ENCODE peak calls at places on chromosomes 6 and 20, in eight cellular contexts. A, S, G, T, L, I, P and D are unnamed samples.

GRCh38 chr6:12243169-12243568 is 47.0 kb upstream of the EDN1 start:
- DNase-seq in S (no peak), G (no peak), L (no peak), T (no peak), P (no peak), I (no peak), A (no peak), D (no peak)

GRCh38 chr20:39960522-39961420 is 728.3 kb downstream of the MAFB start:
- DNase-seq in S (no peak), I (no peak), P (no peak), A (no peak), T (no peak), G (no peak), L (no peak), D (peak; percentile 17)

GRCh38 chr20:36339646-36340592 is 33.8 kb downstream of the DLGAP4 start:
- DNase-seq in A (no peak), I (no peak), P (no peak), G (no peak), T (no peak), L (no peak), S (no peak), D (no peak)

GRCh38 chr20:15927893-15928650 is 645.2 kb downstream of the KIF16B start:
- DNase-seq in P (peak; percentile 22), I (no peak), G (no peak), L (no peak), A (no peak), T (no peak), S (no peak), D (no peak)

GRCh38 chr6:28816909-28817807 is 106.6 kb downstream of the TRIM27 start:
- DNase-seq in P (peak; percentile 75), T (no peak), S (no peak), A (peak; percentile 90), L (peak; percentile 77), G (no peak), I (peak; percentile 67), D (no peak)

GRCh38 chr20:30168025-30168799 is 1089.3 kb upstream of the DEFB115 start:
- DNase-seq in A (no peak), L (peak; percentile 12), I (no peak), G (no peak), S (no peak), T (peak; percentile 15), P (no peak), D (peak; percentile 16)

GRCh38 chr20:10761232-10761631 is 87.4 kb upstream of the JAG1 start:
- DNase-seq in T (no peak), L (no peak), P (peak; percentile 32), A (peak; percentile 96), S (no peak), G (peak; percentile 55), I (peak; percentile 14), D (no peak)

GRCh38 chr20:47576516-47577033 is 74.9 kb downstream of the NCOA3 start:
- DNase-seq in L (peak; percentile 31), A (peak; percentile 92), S (peak; percentile 37), I (peak; percentile 59), P (peak; percentile 91), T (no peak), G (peak; percentile 59), D (peak; percentile 43)

GRCh38 chr6:131635384-131636340 is 1.4 kb upstream of the ENPP3 start:
- DNase-seq in G (no peak), T (no peak), A (no peak), S (no peak), P (no peak), L (no peak), I (no peak), D (no peak)

GRCh38 chr20:3068075-3068474 is 3.3 kb upstream of the OXT start:
- DNase-seq in T (no peak), S (no peak), I (no peak), L (no peak), P (no peak), G (no peak), A (no peak), D (no peak)

GRCh38 chr6:76708641-76709331 is 636.3 kb upstream of the IMPG1 start:
- DNase-seq in A (no peak), I (no peak), G (no peak), S (no peak), P (no peak), T (no peak), L (no peak), D (no peak)

GRCh38 chr6:35244551-35244950 is 15.0 kb upstream of the ZNF76 start:
- DNase-seq in L (no peak), A (no peak), S (no peak), G (no peak), I (no peak), T (no peak), P (no peak), D (no peak)

GRCh38 chr6:89297695-89298351 is 17.3 kb downstream of the GABRR2 start:
- DNase-seq in T (peak; percentile 73), S (no peak), I (peak; percentile 82), A (peak; percentile 97), G (peak; percentile 66), P (peak; percentile 93), L (no peak), D (peak; percentile 47)

GRCh38 chr6:167306401-167306998 is 15.4 kb downstream of the UNC93A start:
- DNase-seq in G (no peak), L (no peak), I (no peak), T (no peak), P (no peak), A (no peak), S (no peak), D (no peak)